ENCODE peak calls at places on chromosome 17, in five cellular contexts. F, L, C, Q and H are unnamed samples.

GRCh38 chr17:27535178-27535928 is 79.1 kb downstream of the KSR1 start:
- DNase-seq in Q (no peak), C (no peak), L (no peak), F (no peak), H (no peak)

GRCh38 chr17:74098378-74099024 is 105.0 kb upstream of the RPL38 start:
- DNase-seq in Q (no peak), F (no peak), L (no peak), C (no peak), H (no peak)

GRCh38 chr17:28528329-28529011 is 22.3 kb downstream of the FOXN1 start:
- DNase-seq in C (no peak), Q (peak; percentile 29), L (no peak), F (no peak), H (no peak)

GRCh38 chr17:73939808-73940207 is 263.7 kb upstream of the RPL38 start:
- DNase-seq in Q (no peak), C (no peak), L (no peak), F (no peak), H (no peak)

GRCh38 chr17:19551148-19551547 is 17.5 kb downstream of the SLC47A1 start:
- DNase-seq in F (no peak), Q (no peak), L (no peak), C (no peak), H (no peak)

GRCh38 chr17:29368926-29369325 is 21.2 kb upstream of the TAOK1 start:
- DNase-seq in L (no peak), F (no peak), C (no peak), Q (no peak), H (peak; percentile 48)

GRCh38 chr17:72609501-72609900 is 483.0 kb downstream of the SLC39A11 start:
- DNase-seq in F (no peak), L (no peak), C (no peak), Q (peak; percentile 81), H (no peak)

GRCh38 chr17:62075308-62075815 is 10.3 kb upstream of the MED13 start:
- DNase-seq in Q (no peak), L (no peak), F (no peak), C (no peak), H (no peak)

GRCh38 chr17:76011951-76012350 is 11.3 kb downstream of the CDK3 start:
- DNase-seq in L (no peak), F (no peak), C (no peak), Q (no peak), H (no peak)

GRCh38 chr17:49505854-49506253 is 10.8 kb downstream of the NGFR start:
- DNase-seq in L (no peak), F (no peak), Q (no peak), C (no peak), H (no peak)

GRCh38 chr17:17554266-17554665 is 37.2 kb downstream of the PEMT start:
- DNase-seq in C (no peak), L (no peak), Q (no peak), F (no peak), H (no peak)

GRCh38 chr17:75404223-75404738 is 1.2 kb downstream of the GRB2 start:
- DNase-seq in C (peak; percentile 34), Q (peak; percentile 85), L (peak; percentile 42), F (peak; percentile 25), H (peak; percentile 61)

GRCh38 chr17:56502120-56502519 is 91.4 kb upstream of the NOG start:
- DNase-seq in C (no peak), Q (no peak), L (no peak), F (no peak), H (no peak)

GRCh38 chr17:82956726-82957468 is 117.1 kb upstream of the ZNF750 start:
- DNase-seq in L (no peak), F (no peak), C (no peak), Q (no peak), H (no peak)

GRCh38 chr17:65368341-65368740 is 193.1 kb downstream of the AXIN2 start:
- DNase-seq in Q (no peak), F (no peak), C (no peak), L (no peak), H (no peak)

GRCh38 chr17:76521262-76521661 is 16.2 kb downstream of the CYGB start:
- DNase-seq in C (no peak), L (no peak), F (no peak), Q (no peak), H (no peak)

GRCh38 chr17:41520821-41521521 is 2.3 kb upstream of the KRT15 start:
- DNase-seq in F (no peak), Q (no peak), C (no peak), L (no peak), H (no peak)

GRCh38 chr17:82014971-82015310 is 7.7 kb downstream of the CENPX start:
- DNase-seq in Q (no peak), C (no peak), L (no peak), F (no peak), H (no peak)

GRCh38 chr17:47729486-47729885 is 3.5 kb upstream of the TBX21 start:
- DNase-seq in C (no peak), Q (no peak), L (no peak), F (no peak), H (peak; percentile 25)

GRCh38 chr17:48045270-48046001 is 2.7 kb upstream of the NFE2L1 start:
- DNase-seq in Q (peak; percentile 60), F (no peak), L (no peak), C (no peak), H (no peak)

GRCh38 chr17:79150799-79151198 is 76.2 kb downstream of the ENGASE start:
- DNase-seq in L (no peak), Q (no peak), C (no peak), F (no peak), H (no peak)

GRCh38 chr17:67244621-67245072 is 349 bp downstream of the HELZ start:
- DNase-seq in L (no peak), F (no peak), C (peak; percentile 7), Q (no peak), H (peak; percentile 8)

GRCh38 chr17:46072998-46073397 is 73.9 kb downstream of the STH start:
- DNase-seq in C (no peak), L (no peak), Q (peak; percentile 91), F (no peak), H (no peak)

GRCh38 chr17:76586741-76587487 is 1.3 kb upstream of the ST6GALNAC2 start:
- DNase-seq in F (no peak), L (no peak), Q (no peak), C (no peak), H (no peak)

GRCh38 chr17:1639549-1639948 is 6.0 kb downstream of the SCARF1 start:
- DNase-seq in Q (no peak), C (no peak), F (no peak), L (no peak), H (no peak)

GRCh38 chr17:13728751-13729150 is 127.0 kb upstream of the HS3ST3A1 start:
- DNase-seq in F (no peak), L (no peak), C (no peak), Q (peak; percentile 60), H (no peak)

GRCh38 chr17:4185656-4186055 is 42.7 kb downstream of the CYB5D2 start:
- DNase-seq in C (no peak), Q (no peak), L (no peak), F (no peak), H (no peak)

GRCh38 chr17:82505296-82505695 is 14.2 kb upstream of the FOXK2 start:
- DNase-seq in F (no peak), L (no peak), Q (no peak), C (no peak), H (no peak)

GRCh38 chr17:13537871-13538643 is 63.7 kb downstream of the HS3ST3A1 start:
- DNase-seq in C (no peak), L (no peak), F (no peak), Q (peak; percentile 57), H (no peak)

GRCh38 chr17:68035131-68035522 is 408 bp upstream of the KPNA2 start:
- DNase-seq in F (peak; percentile 73), C (no peak), Q (no peak), L (peak; percentile 84), H (peak; percentile 97)

GRCh38 chr17:57342141-57342540 is 85.8 kb downstream of the MSI2 start:
- DNase-seq in Q (no peak), C (no peak), L (no peak), F (no peak), H (no peak)

GRCh38 chr17:62933986-62934385 is 32.0 kb upstream of the TANC2 start:
- DNase-seq in F (no peak), L (no peak), Q (peak; percentile 27), C (no peak), H (no peak)

GRCh38 chr17:5762191-5762590 is 177.9 kb upstream of the NLRP1 start:
- DNase-seq in F (no peak), C (no peak), Q (peak; percentile 49), L (no peak), H (no peak)

GRCh38 chr17:44766409-44767038 is 7.7 kb downstream of the ADAM11 start:
- DNase-seq in Q (no peak), L (no peak), F (no peak), C (no peak), H (no peak)

GRCh38 chr17:36468903-36469635 is 17.4 kb upstream of the ZNHIT3 start:
- DNase-seq in Q (no peak), F (no peak), C (no peak), L (no peak), H (no peak)

GRCh38 chr17:72775914-72776313 is 316.6 kb downstream of the SLC39A11 start:
- DNase-seq in C (no peak), L (no peak), Q (no peak), F (no peak), H (no peak)